ENCODE peak calls at places on chromosomes 6 and 20, in four cellular contexts. One of them, this sample, is unnamed.

GRCh38 chr20:3749689-3750639 is 17.5 kb downstream of the HSPA12B start:
- DNase-seq in K562: peak; percentile 69
- DNase-seq in HepG2: peak; percentile 56
- DNase-seq in A549: peak; percentile 98
- DNase-seq in this sample: peak; percentile 82

GRCh38 chr6:37033255-37033654 is 27.8 kb downstream of the FGD2 start:
- DNase-seq in K562: no peak
- DNase-seq in A549: no peak
- DNase-seq in HepG2: no peak
- DNase-seq in this sample: no peak

GRCh38 chr20:46276531-46276930 is 31.8 kb downstream of the CDH22 start:
- DNase-seq in A549: no peak
- DNase-seq in K562: no peak
- DNase-seq in HepG2: no peak
- DNase-seq in this sample: no peak

GRCh38 chr20:910840-911770 is 5.0 kb downstream of the ANGPT4 start:
- DNase-seq in K562: no peak
- DNase-seq in A549: no peak
- DNase-seq in HepG2: no peak
- DNase-seq in this sample: no peak

GRCh38 chr6:157420497-157420896 is 39.5 kb downstream of the ZDHHC14 start:
- DNase-seq in K562: no peak
- DNase-seq in A549: no peak
- DNase-seq in HepG2: no peak
- DNase-seq in this sample: no peak

GRCh38 chr20:31721408-31722332 is 998 bp downstream of the BCL2L1 start:
- DNase-seq in K562: no peak
- DNase-seq in HepG2: no peak
- DNase-seq in A549: no peak
- DNase-seq in this sample: peak; percentile 17

GRCh38 chr20:17589161-17589834 is 19.4 kb downstream of the DSTN start:
- DNase-seq in A549: no peak
- DNase-seq in K562: no peak
- DNase-seq in HepG2: no peak
- DNase-seq in this sample: no peak

GRCh38 chr6:45378324-45378926 is 691 bp upstream of the SUPT3H start:
- DNase-seq in HepG2: no peak
- DNase-seq in K562: no peak
- DNase-seq in A549: peak; percentile 7
- DNase-seq in this sample: no peak

GRCh38 chr20:17520583-17520982 is 10.6 kb downstream of the BFSP1 start:
- DNase-seq in A549: no peak
- DNase-seq in HepG2: no peak
- DNase-seq in K562: no peak
- DNase-seq in this sample: no peak

GRCh38 chr6:27280064-27280539 is 32.0 kb downstream of the POM121L2 start:
- DNase-seq in HepG2: peak; percentile 65
- DNase-seq in A549: no peak
- DNase-seq in K562: peak; percentile 72
- DNase-seq in this sample: peak; percentile 67

GRCh38 chr6:27281105-27281539 is 31.0 kb downstream of the POM121L2 start:
- DNase-seq in HepG2: no peak
- DNase-seq in A549: no peak
- DNase-seq in K562: no peak
- DNase-seq in this sample: no peak

GRCh38 chr6:27280540-27281000 is 31.5 kb downstream of the POM121L2 start:
- DNase-seq in K562: peak; percentile 60
- DNase-seq in HepG2: peak; percentile 10
- DNase-seq in A549: no peak
- DNase-seq in this sample: no peak

GRCh38 chr6:27281569-27281968 is 30.5 kb downstream of the POM121L2 start:
- DNase-seq in K562: no peak
- DNase-seq in A549: no peak
- DNase-seq in HepG2: no peak
- DNase-seq in this sample: no peak

DNA sequence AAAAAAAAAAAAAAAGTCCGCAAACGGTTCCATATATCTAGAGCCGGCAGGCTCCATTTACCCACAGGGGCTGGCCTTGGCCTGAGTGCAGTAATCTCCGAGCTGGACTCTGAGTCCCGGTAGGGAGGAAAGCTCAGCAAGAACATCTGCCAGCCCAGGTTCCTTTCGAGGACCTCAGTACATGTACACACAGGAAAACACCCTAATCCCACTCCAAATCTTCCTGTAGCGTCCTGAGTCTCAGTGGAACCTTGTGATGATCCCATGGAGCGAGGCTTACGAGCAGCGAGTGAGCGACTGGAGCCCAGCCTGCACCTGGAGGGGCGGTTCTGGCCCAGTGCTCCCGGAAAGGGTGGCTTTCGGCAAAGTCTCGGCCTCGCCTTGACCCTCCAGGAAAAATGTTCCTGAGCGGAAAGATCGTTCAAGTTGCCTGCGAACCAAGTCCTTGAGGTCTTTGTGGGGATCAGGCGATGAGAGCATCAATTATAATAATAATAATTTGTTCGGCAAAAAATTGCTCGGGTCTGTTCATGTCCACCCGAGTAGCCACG is 32.1 kb downstream of the PRSS16 start:
- DNase-seq in A549: no peak
- DNase-seq in K562: peak; percentile 58
- DNase-seq in HepG2: no peak
- DNase-seq in this sample: peak; percentile 52
- TF ChIP-seq NR3C1 in A549: no peak
- TF ChIP-seq NR3C1 in K562: no peak
- TF ChIP-seq NR3C1 in HepG2: no peak
- TF ChIP-seq NR3C1 in this sample: no peak

DNA sequence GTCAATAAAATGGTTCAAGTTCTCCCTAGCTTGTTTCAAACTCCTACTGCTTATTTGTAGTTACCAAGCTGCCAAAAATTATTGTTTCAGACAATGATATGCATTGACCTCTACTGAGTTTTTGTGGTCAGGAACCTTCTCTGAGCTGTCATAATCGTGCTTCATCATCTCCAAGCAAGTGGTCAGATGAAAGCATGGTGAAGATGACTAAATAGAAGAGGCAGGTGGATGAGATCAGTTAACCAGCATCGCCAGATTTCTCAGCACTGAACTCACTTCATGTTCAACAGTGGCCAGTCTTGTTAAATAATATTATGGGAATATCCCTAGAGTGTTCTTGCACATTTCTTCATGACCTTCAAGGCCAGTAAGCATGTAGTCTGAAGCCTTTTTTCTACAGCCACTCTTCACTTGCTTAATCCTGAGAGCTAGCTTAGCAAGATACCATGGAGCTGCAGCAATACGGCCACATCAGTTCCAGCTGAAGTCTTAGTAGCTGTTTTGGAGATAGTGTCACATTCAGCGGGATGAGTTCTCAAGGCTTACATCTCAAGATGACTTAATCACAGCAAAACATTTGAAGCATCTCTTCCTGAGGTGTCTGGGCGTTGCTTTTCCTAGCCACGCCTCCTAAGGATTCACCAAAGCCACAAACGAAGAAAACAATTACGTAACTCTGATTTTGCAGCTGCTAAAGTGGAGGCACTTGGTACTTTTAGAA is 101.6 kb upstream of the TMEM30A start:
- DNase-seq in A549: no peak
- DNase-seq in K562: no peak
- DNase-seq in HepG2: no peak
- DNase-seq in this sample: no peak
- TF ChIP-seq MAX in A549: no peak
- TF ChIP-seq MAX in K562: no peak
- TF ChIP-seq MAX in HepG2: no peak
- TF ChIP-seq MAX in this sample: no peak

GRCh38 chr6:168031411-168032382 is 34.2 kb downstream of the KIF25 start:
- DNase-seq in K562: no peak
- DNase-seq in A549: no peak
- DNase-seq in HepG2: no peak
- DNase-seq in this sample: no peak
- TF ChIP-seq NR3C1 in K562: no peak
- TF ChIP-seq NR3C1 in A549: no peak
- TF ChIP-seq NR3C1 in HepG2: no peak
- TF ChIP-seq NR3C1 in this sample: no peak

DNA sequence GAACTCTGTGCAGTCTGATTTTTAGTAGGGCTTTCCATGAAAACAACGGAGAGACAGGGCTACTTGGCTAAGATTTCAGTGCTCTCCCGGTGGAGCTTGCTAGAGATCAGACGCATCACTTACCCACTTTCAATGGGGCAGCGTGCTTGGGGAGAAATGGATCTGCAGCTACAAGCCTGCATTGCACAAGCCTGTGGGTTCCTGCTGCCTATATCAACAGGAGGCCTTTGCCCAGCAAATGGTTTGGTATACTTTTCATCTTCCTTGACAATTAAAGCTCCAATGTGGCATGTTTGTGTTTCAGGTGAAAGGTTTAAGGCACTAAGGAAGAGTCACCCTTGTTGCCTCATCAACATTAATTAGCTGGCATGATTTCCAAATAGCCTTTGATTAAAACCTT is 136.0 kb upstream of the FOXQ1 start:
- DNase-seq in HepG2: no peak
- DNase-seq in A549: no peak
- DNase-seq in K562: no peak
- DNase-seq in this sample: no peak
- TF ChIP-seq MAX in HepG2: no peak
- TF ChIP-seq MAX in A549: no peak
- TF ChIP-seq MAX in K562: no peak
- TF ChIP-seq MAX in this sample: no peak

DNA sequence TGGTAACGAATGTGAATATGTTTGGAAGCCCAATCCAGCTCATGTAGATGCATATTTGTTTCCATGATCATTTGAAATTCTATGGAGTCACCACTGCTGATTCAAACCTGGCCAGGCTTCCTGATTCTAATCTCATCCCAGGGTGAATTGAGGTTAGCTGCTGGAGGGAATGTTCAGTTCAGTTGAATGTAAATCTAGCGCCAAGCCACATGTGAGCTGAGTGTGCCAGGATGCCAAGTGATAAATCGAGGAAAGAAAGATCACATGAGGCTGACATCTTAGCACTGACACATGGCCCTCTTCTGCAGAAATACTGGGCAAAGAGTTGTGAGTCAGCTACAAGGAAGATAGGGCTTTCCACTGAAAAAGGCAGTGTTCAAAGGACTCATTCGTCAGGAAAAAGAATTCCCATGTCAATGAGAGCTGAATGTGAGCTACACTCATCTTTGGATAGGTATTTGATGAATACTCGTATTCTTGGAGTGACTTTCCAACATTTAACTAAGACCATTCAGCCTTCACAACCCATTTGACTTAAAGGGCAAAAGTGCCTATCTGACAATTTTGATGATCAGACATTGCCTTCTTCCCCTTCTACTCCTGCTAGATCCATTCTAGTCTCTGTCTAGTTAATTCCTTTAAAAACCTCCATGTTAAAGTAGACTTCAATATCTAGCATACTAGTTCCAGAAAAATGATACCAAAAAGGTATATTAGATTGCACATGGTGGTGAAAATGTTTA is 172.1 kb downstream of the MTFR2 start:
- DNase-seq in A549: no peak
- DNase-seq in K562: no peak
- DNase-seq in HepG2: no peak
- DNase-seq in this sample: no peak
- TF ChIP-seq NR3C1 in A549: no peak
- TF ChIP-seq NR3C1 in K562: no peak
- TF ChIP-seq NR3C1 in HepG2: no peak
- TF ChIP-seq NR3C1 in this sample: no peak

GRCh38 chr6:123913858-123914257 is 110.2 kb downstream of the NKAIN2 start:
- DNase-seq in K562: no peak
- DNase-seq in A549: no peak
- DNase-seq in HepG2: no peak
- DNase-seq in this sample: no peak
- TF ChIP-seq MAX in K562: no peak
- TF ChIP-seq MAX in A549: no peak
- TF ChIP-seq MAX in HepG2: no peak
- TF ChIP-seq MAX in this sample: no peak

DNA sequence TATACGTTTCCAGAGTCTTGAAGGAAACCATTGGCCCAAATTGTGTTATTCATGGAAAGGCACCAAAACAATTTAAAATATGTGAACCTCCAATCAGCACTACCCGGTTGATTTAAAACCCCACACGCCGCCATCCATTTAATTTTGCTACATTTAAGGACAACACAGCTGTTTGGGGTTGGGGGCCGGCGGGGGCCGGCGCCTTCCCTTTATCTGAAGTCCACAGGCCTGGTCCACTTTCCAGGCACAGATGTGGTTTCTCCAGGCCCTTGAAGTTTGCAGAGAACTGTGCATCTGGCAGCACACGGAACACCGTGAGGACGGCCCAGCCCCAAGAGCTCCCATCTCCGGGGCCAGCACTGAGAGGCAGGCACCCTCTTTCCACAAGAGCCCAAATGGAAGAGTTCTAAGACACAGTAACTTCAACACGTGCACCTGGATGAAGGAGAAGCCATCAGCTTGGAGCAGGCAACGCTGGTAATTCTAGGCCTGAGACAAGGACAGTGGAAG is 16.8 kb upstream of the FRMD1 start:
- DNase-seq in K562: no peak
- DNase-seq in HepG2: no peak
- DNase-seq in A549: no peak
- DNase-seq in this sample: no peak
- TF ChIP-seq NR3C1 in K562: no peak
- TF ChIP-seq NR3C1 in HepG2: no peak
- TF ChIP-seq NR3C1 in A549: no peak
- TF ChIP-seq NR3C1 in this sample: no peak

DNA sequence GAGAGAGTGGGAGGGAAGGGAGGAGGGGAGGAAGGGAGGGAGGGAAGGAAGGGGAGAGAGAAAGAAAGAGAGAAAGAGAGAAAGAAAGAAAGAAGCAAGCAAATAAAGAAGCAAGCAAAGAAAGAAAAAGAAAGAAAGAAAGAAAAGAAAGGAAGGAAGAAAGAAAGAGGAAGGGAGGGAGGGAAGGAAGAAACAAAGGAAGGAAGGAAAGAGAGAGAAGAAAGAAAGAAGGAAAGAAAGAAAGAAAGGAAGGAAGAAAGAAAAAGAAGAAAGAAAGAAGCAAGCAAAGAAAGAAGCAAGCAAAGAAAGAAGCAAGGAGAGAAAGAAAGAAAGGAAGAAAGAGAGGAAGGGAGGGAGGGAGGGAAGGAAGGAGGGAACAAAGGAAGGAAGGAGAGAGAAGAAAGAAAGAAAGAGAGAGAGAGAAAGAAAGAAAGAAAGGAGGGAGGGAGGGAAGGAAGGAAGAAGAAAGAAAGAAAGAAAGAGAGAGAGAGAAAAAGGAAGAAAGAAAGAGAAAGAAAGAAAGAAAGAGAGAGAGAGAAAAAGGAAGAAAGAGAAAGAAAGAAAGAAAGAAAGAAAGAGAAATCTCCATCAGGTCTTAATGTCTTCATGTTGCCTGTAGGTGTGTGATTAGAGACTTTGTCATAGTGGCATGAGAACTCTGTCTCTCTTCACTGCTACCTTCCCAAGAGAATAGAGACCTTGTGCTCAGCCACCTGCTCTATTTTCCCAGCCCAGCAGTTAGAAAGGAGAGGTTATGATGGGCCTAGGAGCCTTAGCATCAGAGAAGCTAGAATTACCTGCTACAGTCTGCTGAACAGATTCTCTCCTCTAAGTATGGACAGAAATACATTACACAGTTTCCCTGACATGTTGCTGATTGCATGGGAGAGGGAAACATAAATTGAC is 5.0 kb downstream of the SEMG1 start:
- DNase-seq in K562: no peak
- DNase-seq in A549: no peak
- DNase-seq in HepG2: no peak
- DNase-seq in this sample: no peak
- TF ChIP-seq MAX in K562: no peak
- TF ChIP-seq MAX in A549: no peak
- TF ChIP-seq MAX in HepG2: no peak
- TF ChIP-seq MAX in this sample: no peak